ENCODE peak calls at places on chromosomes 6 and 20, in six cellular contexts. One of them, this sample, is unnamed.

GRCh38 chr20:23081263-23081811 is 4.8 kb downstream of the CD93 start:
- DNase-seq in pancreas: no peak
- DNase-seq in fibroblast of lung: no peak
- DNase-seq in lower lobe of right lung: no peak
- DNase-seq in right lobe of liver: no peak
- DNase-seq in heart right ventricle: no peak
- DNase-seq in this sample: no peak

GRCh38 chr6:68639826-68640505 is 4.9 kb downstream of the ADGRB3 start:
- DNase-seq in pancreas: no peak
- DNase-seq in fibroblast of lung: peak; percentile 13
- DNase-seq in lower lobe of right lung: no peak
- DNase-seq in right lobe of liver: no peak
- DNase-seq in heart right ventricle: no peak
- DNase-seq in this sample: no peak

GRCh38 chr6:26020983-26021349 is 58.4 kb downstream of the TRIM38 start:
- DNase-seq in pancreas: peak; percentile 73
- DNase-seq in fibroblast of lung: peak; percentile 73
- DNase-seq in lower lobe of right lung: peak; percentile 76
- DNase-seq in right lobe of liver: peak; percentile 60
- DNase-seq in heart right ventricle: peak; percentile 54
- DNase-seq in this sample: no peak

GRCh38 chr6:157226026-157226639 is 97.2 kb downstream of the TMEM242 start:
- DNase-seq in pancreas: no peak
- DNase-seq in fibroblast of lung: peak; percentile 37
- DNase-seq in lower lobe of right lung: no peak
- DNase-seq in right lobe of liver: no peak
- DNase-seq in heart right ventricle: no peak
- DNase-seq in this sample: no peak

GRCh38 chr6:15481892-15482291 is 180.9 kb downstream of the DTNBP1 start:
- DNase-seq in pancreas: no peak
- DNase-seq in fibroblast of lung: no peak
- DNase-seq in lower lobe of right lung: no peak
- DNase-seq in right lobe of liver: no peak
- DNase-seq in heart right ventricle: no peak
- DNase-seq in this sample: no peak

GRCh38 chr6:2410982-2411381 is 165.6 kb upstream of the GMDS start:
- DNase-seq in pancreas: no peak
- DNase-seq in fibroblast of lung: no peak
- DNase-seq in lower lobe of right lung: no peak
- DNase-seq in right lobe of liver: no peak
- DNase-seq in heart right ventricle: no peak
- DNase-seq in this sample: no peak

GRCh38 chr20:41664584-41664983 is 46.4 kb upstream of the CHD6 start:
- DNase-seq in pancreas: no peak
- DNase-seq in fibroblast of lung: peak; percentile 11
- DNase-seq in lower lobe of right lung: no peak
- DNase-seq in right lobe of liver: no peak
- DNase-seq in heart right ventricle: no peak
- DNase-seq in this sample: peak; percentile 22

GRCh38 chr20:34365765-34366213 is 2.7 kb downstream of the ITCH start:
- DNase-seq in pancreas: no peak
- DNase-seq in fibroblast of lung: no peak
- DNase-seq in lower lobe of right lung: no peak
- DNase-seq in right lobe of liver: no peak
- DNase-seq in heart right ventricle: no peak
- DNase-seq in this sample: peak; percentile 30

GRCh38 chr20:32945710-32946221 is 58.5 kb downstream of the SUN5 start:
- DNase-seq in pancreas: no peak
- DNase-seq in fibroblast of lung: peak; percentile 34
- DNase-seq in lower lobe of right lung: no peak
- DNase-seq in right lobe of liver: no peak
- DNase-seq in heart right ventricle: no peak
- DNase-seq in this sample: no peak

GRCh38 chr20:38460040-38460623 is 12.5 kb upstream of the RALGAPB start:
- DNase-seq in pancreas: no peak
- DNase-seq in fibroblast of lung: peak; percentile 71
- DNase-seq in lower lobe of right lung: no peak
- DNase-seq in right lobe of liver: no peak
- DNase-seq in heart right ventricle: no peak
- DNase-seq in this sample: peak; percentile 46

GRCh38 chr6:45970326-45970725 is 45.3 kb downstream of the CLIC5 start:
- DNase-seq in pancreas: no peak
- DNase-seq in fibroblast of lung: no peak
- DNase-seq in lower lobe of right lung: no peak
- DNase-seq in right lobe of liver: no peak
- DNase-seq in heart right ventricle: no peak
- DNase-seq in this sample: no peak

GRCh38 chr6:31639449-31639861 is 13.0 kb downstream of the BAG6 start:
- DNase-seq in pancreas: no peak
- DNase-seq in fibroblast of lung: no peak
- DNase-seq in lower lobe of right lung: no peak
- DNase-seq in right lobe of liver: peak; percentile 48
- DNase-seq in heart right ventricle: no peak
- DNase-seq in this sample: no peak

DNA sequence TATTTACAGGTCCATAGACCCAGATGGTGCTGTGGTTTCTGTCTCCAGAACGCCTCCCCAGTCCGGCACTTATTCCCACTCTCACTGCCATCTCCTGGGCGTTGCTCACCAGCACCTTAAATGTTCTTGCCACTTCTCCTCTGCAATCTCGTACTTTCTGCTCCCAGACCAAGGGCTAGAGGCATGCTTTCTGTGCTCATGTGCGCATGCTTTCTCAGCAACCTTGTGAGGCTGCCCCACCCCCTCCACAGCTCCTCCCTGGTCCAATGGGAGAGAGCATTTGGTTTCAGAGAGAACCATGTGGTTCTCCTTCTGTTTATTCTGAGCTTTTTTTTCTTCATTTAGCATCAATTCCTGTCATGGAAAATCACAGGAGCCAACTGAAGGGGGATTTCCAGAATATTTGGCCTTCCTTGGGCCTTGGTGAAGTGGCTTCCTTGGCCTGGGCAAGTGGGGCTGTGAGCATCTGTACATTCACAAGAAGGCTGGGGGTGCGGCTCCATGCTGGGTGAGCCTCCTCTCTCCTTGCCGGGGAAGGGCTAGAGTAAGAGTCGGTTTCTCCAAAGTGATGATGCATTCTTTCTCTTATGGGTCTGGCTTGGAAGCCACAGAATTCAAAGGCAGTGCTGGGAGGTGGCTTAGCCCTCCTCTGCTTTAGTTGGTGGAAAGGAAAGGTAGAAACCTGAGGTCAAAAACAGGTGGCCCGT is 66.6 kb downstream of the PHACTR3 start:
- DNase-seq in pancreas: no peak
- DNase-seq in fibroblast of lung: no peak
- DNase-seq in lower lobe of right lung: no peak
- DNase-seq in right lobe of liver: no peak
- DNase-seq in heart right ventricle: no peak
- DNase-seq in this sample: no peak
- H3K9me3 ChIP-seq in pancreas: no peaks in the 10 kb centered on the region
- H3K9me3 ChIP-seq in fibroblast of lung: no peaks in the 10 kb centered on the region
- H3K9me3 ChIP-seq in lower lobe of right lung: no peaks in the 10 kb centered on the region
- H3K9me3 ChIP-seq in right lobe of liver: no peaks in the 10 kb centered on the region
- H3K9me3 ChIP-seq in heart right ventricle: no peaks in the 10 kb centered on the region
- H3K9me3 ChIP-seq in this sample: no peaks in the 10 kb centered on the region

DNA sequence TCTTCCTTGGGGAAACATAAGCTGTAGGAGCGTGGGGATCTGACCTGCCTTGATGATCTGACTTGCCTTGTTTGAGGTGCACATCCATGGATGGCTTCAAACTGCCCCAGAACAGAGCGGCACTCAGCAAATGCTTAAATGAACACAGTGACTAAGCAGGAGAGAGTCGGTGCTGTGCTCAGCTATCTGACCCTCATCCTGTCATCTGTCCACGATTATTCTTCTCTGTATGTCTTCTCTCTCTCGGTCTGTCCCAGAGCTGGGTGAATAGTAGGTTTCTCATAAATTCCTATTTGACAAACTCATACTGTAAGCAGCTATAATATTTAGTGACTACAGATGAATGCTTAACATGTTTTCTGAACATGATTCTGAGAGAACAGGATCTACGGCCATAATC is 37.3 kb downstream of the TRAM2 start:
- DNase-seq in pancreas: no peak
- DNase-seq in fibroblast of lung: no peak
- DNase-seq in lower lobe of right lung: no peak
- DNase-seq in right lobe of liver: no peak
- DNase-seq in heart right ventricle: no peak
- DNase-seq in this sample: no peak
- H3K4me3 ChIP-seq in pancreas: no peak overlapping the region
- H3K4me3 ChIP-seq in fibroblast of lung: no peak overlapping the region
- H3K4me3 ChIP-seq in lower lobe of right lung: no peak overlapping the region
- H3K4me3 ChIP-seq in right lobe of liver: no peak overlapping the region
- H3K4me3 ChIP-seq in heart right ventricle: no peak overlapping the region
- H3K4me3 ChIP-seq in this sample: no peak overlapping the region

DNA sequence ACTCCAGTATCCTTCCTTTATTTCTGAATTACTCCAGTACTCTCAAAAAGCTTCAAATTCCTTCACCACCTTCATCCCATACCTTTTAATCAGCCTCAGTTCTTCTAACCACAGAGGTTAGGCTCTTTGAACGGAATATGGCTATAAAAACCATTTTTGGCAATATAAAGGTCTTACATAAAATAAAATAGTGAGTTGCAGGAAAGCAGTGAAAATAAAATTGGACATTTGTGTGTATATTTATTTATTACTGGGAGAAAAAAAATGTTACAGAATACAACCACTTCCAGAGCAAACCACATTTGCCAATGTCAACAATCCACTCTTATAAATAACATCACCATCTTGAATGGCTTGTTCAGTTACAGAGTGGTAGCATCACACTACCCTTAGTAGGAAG is 7.7 kb downstream of the HDDC2 start:
- DNase-seq in pancreas: no peak
- DNase-seq in fibroblast of lung: no peak
- DNase-seq in lower lobe of right lung: no peak
- DNase-seq in right lobe of liver: no peak
- DNase-seq in heart right ventricle: no peak
- DNase-seq in this sample: no peak
- H3K36me3 ChIP-seq in pancreas: no peaks in the 10 kb centered on the region
- H3K36me3 ChIP-seq in fibroblast of lung: peaks cover 10% of the 10 kb centered on the region
- H3K36me3 ChIP-seq in lower lobe of right lung: peaks cover 59% of the 10 kb centered on the region
- H3K36me3 ChIP-seq in right lobe of liver: no peaks in the 10 kb centered on the region
- H3K36me3 ChIP-seq in heart right ventricle: no peaks in the 10 kb centered on the region
- H3K36me3 ChIP-seq in this sample: peaks cover 60% of the 10 kb centered on the region

DNA sequence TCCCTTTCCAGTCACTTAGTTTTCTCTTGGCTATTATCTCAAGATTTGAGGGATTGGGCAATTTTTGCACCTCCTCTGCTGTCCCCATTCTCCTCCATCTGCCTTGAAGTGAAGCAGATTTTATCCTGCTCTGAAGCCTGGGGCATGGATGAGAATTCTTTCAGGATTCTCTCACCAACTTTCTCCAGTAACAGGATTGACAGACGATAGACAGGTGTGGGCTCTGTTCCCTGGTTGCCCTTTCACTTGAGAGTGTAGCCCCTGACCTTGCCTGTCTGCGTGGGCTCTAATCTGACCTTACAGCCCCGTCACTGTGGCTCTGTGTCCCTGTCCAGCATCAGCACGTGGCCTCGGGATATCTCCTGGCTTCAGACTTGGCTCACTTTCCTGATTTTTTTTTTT is 27.1 kb downstream of the CDYL start:
- DNase-seq in pancreas: no peak
- DNase-seq in fibroblast of lung: no peak
- DNase-seq in lower lobe of right lung: no peak
- DNase-seq in right lobe of liver: no peak
- DNase-seq in heart right ventricle: no peak
- DNase-seq in this sample: no peak
- H3K9me3 ChIP-seq in pancreas: no peaks in the 10 kb centered on the region
- H3K9me3 ChIP-seq in fibroblast of lung: no peaks in the 10 kb centered on the region
- H3K9me3 ChIP-seq in lower lobe of right lung: peaks cover 13% of the 10 kb centered on the region
- H3K9me3 ChIP-seq in right lobe of liver: no peaks in the 10 kb centered on the region
- H3K9me3 ChIP-seq in heart right ventricle: peaks cover 27% of the 10 kb centered on the region
- H3K9me3 ChIP-seq in this sample: no peaks in the 10 kb centered on the region

DNA sequence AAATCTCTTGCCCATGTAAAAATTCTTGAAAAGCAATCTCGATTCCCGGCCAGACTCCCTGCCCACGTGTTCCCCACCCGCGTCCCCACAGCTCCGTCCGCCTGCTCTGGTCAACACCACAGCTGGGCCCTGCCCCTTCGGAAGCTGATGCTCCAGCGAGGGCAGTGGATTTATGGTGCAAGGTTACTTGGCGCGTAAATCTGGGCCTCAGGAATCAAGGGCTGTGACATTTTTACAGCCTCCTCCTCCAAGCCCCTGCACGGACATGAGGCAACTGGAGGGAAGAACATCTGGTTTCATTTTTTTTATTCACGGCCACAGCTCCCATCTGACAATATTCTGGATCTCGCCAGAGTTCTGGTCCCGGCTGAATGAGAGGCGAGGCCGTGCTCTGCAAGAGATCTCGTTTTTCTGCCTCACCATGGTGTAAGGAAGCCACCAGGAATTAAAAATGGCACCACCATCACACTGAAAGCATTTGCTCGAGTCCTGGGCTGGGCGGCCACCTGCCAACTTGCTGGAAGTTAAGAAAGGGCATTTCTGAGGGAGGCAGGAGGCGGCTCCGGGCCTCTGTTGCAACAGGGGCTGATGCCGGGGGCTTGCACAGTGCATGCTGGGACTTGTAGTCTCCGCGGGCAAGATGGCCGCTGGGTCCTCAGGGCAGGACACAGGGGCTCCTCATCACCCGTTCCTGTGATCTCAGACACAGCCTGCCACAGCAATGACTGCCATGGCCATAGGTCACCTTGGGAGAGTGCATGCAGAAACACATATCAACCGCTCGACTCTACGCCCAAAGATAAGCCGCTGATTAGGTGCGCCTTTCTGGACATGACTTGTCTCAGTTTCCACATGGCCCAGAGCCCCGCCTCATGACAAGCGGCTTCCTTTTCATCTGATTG is 148.5 kb downstream of the LY86 start:
- DNase-seq in pancreas: no peak
- DNase-seq in fibroblast of lung: peak; percentile 56
- DNase-seq in lower lobe of right lung: peak; percentile 69
- DNase-seq in right lobe of liver: no peak
- DNase-seq in heart right ventricle: peak; percentile 83
- DNase-seq in this sample: no peak
- H3K4me3 ChIP-seq in pancreas: no peak overlapping the region
- H3K4me3 ChIP-seq in fibroblast of lung: peak overlapping the region; percentile 47
- H3K4me3 ChIP-seq in lower lobe of right lung: peak overlapping the region; percentile 38
- H3K4me3 ChIP-seq in right lobe of liver: no peak overlapping the region
- H3K4me3 ChIP-seq in heart right ventricle: no peak overlapping the region
- H3K4me3 ChIP-seq in this sample: no peak overlapping the region

GRCh38 chr6:43361269-43361668 is 8.2 kb downstream of the ZNF318 start:
- DNase-seq in pancreas: no peak
- DNase-seq in fibroblast of lung: no peak
- DNase-seq in lower lobe of right lung: no peak
- DNase-seq in right lobe of liver: no peak
- DNase-seq in heart right ventricle: no peak
- DNase-seq in this sample: no peak
- H3K36me3 ChIP-seq in pancreas: no peaks in the 10 kb centered on the region
- H3K36me3 ChIP-seq in fibroblast of lung: peaks cover 3% of the 10 kb centered on the region
- H3K36me3 ChIP-seq in lower lobe of right lung: peaks cover 76% of the 10 kb centered on the region
- H3K36me3 ChIP-seq in right lobe of liver: peaks cover 13% of the 10 kb centered on the region
- H3K36me3 ChIP-seq in heart right ventricle: peaks cover 12% of the 10 kb centered on the region
- H3K36me3 ChIP-seq in this sample: peaks cover 68% of the 10 kb centered on the region

This sample was measured in HAP-1.